ENCODE peak calls at places on chromosomes 13 and 19, in ten cellular contexts. One of them, this sample, is unnamed.

GRCh38 chr13:110231348-110232047 is 75.5 kb downstream of the COL4A1 start:
- DNase-seq in MCF 10A: no peak
- DNase-seq in activated naive CD4-positive, alpha-beta T cell treated with anti-CD3 and anti-CD28 coated beads, Interleukin-2, amount 50 U/mL, for 16 hours: no peak
- DNase-seq in DMS79 treated with DMSO at 0.1 percent for 48 hours: no peak
- DNase-seq in stimulated activated CD4-positive, alpha-beta T cell treated with anti-CD3 and anti-CD28 coated beads, Interleukin-1b, Interleukin-23, amount 100 ng/mL, for 4 hours: no peak
- DNase-seq in AG08395: no peak
- DNase-seq in activated T-helper 2 cell treated with anti-CD3 and anti-CD28 coated beads, Interferon-gamma antibody, Interleukin-2, Interleukin-4, amounts not matched to agents 10 μg/mL and 5 μg/mL and 100 μg/mL, durations not matched to agents 14 hours and 24 hours and 36 hours: no peak
- DNase-seq in NCI-H187 treated with DMSO at 0.1 percent for 48 hours: no peak
- DNase-seq in M059J: no peak
- DNase-seq in cardiac muscle cell: no peak
- DNase-seq in this sample: no peak

GRCh38 chr13:43686557-43686956 is 100.2 kb downstream of the ENOX1 start:
- DNase-seq in MCF 10A: peak
- DNase-seq in activated naive CD4-positive, alpha-beta T cell treated with anti-CD3 and anti-CD28 coated beads, Interleukin-2, amount 50 U/mL, for 16 hours: no peak
- DNase-seq in DMS79 treated with DMSO at 0.1 percent for 48 hours: no peak
- DNase-seq in stimulated activated CD4-positive, alpha-beta T cell treated with anti-CD3 and anti-CD28 coated beads, Interleukin-1b, Interleukin-23, amount 100 ng/mL, for 4 hours: no peak
- DNase-seq in AG08395: peak
- DNase-seq in activated T-helper 2 cell treated with anti-CD3 and anti-CD28 coated beads, Interferon-gamma antibody, Interleukin-2, Interleukin-4, amounts not matched to agents 10 μg/mL and 5 μg/mL and 100 μg/mL, durations not matched to agents 14 hours and 24 hours and 36 hours: no peak
- DNase-seq in NCI-H187 treated with DMSO at 0.1 percent for 48 hours: no peak
- DNase-seq in M059J: peak
- DNase-seq in cardiac muscle cell: no peak
- DNase-seq in this sample: no peak

GRCh38 chr13:52599853-52600603 is 42.2 kb upstream of the HNRNPA1L2 start:
- DNase-seq in MCF 10A: peak
- DNase-seq in activated naive CD4-positive, alpha-beta T cell treated with anti-CD3 and anti-CD28 coated beads, Interleukin-2, amount 50 U/mL, for 16 hours: no peak
- DNase-seq in DMS79 treated with DMSO at 0.1 percent for 48 hours: peak
- DNase-seq in stimulated activated CD4-positive, alpha-beta T cell treated with anti-CD3 and anti-CD28 coated beads, Interleukin-1b, Interleukin-23, amount 100 ng/mL, for 4 hours: no peak
- DNase-seq in AG08395: peak
- DNase-seq in activated T-helper 2 cell treated with anti-CD3 and anti-CD28 coated beads, Interferon-gamma antibody, Interleukin-2, Interleukin-4, amounts not matched to agents 10 μg/mL and 5 μg/mL and 100 μg/mL, durations not matched to agents 14 hours and 24 hours and 36 hours: no peak
- DNase-seq in NCI-H187 treated with DMSO at 0.1 percent for 48 hours: no peak
- DNase-seq in M059J: peak
- DNase-seq in cardiac muscle cell: peak
- DNase-seq in this sample: no peak

GRCh38 chr19:2047449-2048103 is 3.5 kb downstream of the MKNK2 start:
- DNase-seq in MCF 10A: peak
- DNase-seq in activated naive CD4-positive, alpha-beta T cell treated with anti-CD3 and anti-CD28 coated beads, Interleukin-2, amount 50 U/mL, for 16 hours: no peak
- DNase-seq in DMS79 treated with DMSO at 0.1 percent for 48 hours: no peak
- DNase-seq in stimulated activated CD4-positive, alpha-beta T cell treated with anti-CD3 and anti-CD28 coated beads, Interleukin-1b, Interleukin-23, amount 100 ng/mL, for 4 hours: no peak
- DNase-seq in AG08395: no peak
- DNase-seq in activated T-helper 2 cell treated with anti-CD3 and anti-CD28 coated beads, Interferon-gamma antibody, Interleukin-2, Interleukin-4, amounts not matched to agents 10 μg/mL and 5 μg/mL and 100 μg/mL, durations not matched to agents 14 hours and 24 hours and 36 hours: no peak
- DNase-seq in NCI-H187 treated with DMSO at 0.1 percent for 48 hours: no peak
- DNase-seq in M059J: peak
- DNase-seq in cardiac muscle cell: no peak
- DNase-seq in this sample: no peak

GRCh38 chr13:73521291-73521626 is 462.5 kb downstream of the KLF5 start:
- DNase-seq in MCF 10A: no peak
- DNase-seq in activated naive CD4-positive, alpha-beta T cell treated with anti-CD3 and anti-CD28 coated beads, Interleukin-2, amount 50 U/mL, for 16 hours: no peak
- DNase-seq in DMS79 treated with DMSO at 0.1 percent for 48 hours: peak
- DNase-seq in stimulated activated CD4-positive, alpha-beta T cell treated with anti-CD3 and anti-CD28 coated beads, Interleukin-1b, Interleukin-23, amount 100 ng/mL, for 4 hours: no peak
- DNase-seq in AG08395: no peak
- DNase-seq in activated T-helper 2 cell treated with anti-CD3 and anti-CD28 coated beads, Interferon-gamma antibody, Interleukin-2, Interleukin-4, amounts not matched to agents 10 μg/mL and 5 μg/mL and 100 μg/mL, durations not matched to agents 14 hours and 24 hours and 36 hours: no peak
- DNase-seq in NCI-H187 treated with DMSO at 0.1 percent for 48 hours: peak
- DNase-seq in M059J: peak
- DNase-seq in cardiac muscle cell: no peak
- DNase-seq in this sample: no peak

GRCh38 chr19:2235396-2236284 is 489 bp downstream of the PLEKHJ1 start:
- DNase-seq in MCF 10A: no peak
- DNase-seq in activated naive CD4-positive, alpha-beta T cell treated with anti-CD3 and anti-CD28 coated beads, Interleukin-2, amount 50 U/mL, for 16 hours: no peak
- DNase-seq in DMS79 treated with DMSO at 0.1 percent for 48 hours: peak
- DNase-seq in stimulated activated CD4-positive, alpha-beta T cell treated with anti-CD3 and anti-CD28 coated beads, Interleukin-1b, Interleukin-23, amount 100 ng/mL, for 4 hours: no peak
- DNase-seq in AG08395: no peak
- DNase-seq in activated T-helper 2 cell treated with anti-CD3 and anti-CD28 coated beads, Interferon-gamma antibody, Interleukin-2, Interleukin-4, amounts not matched to agents 10 μg/mL and 5 μg/mL and 100 μg/mL, durations not matched to agents 14 hours and 24 hours and 36 hours: peak
- DNase-seq in NCI-H187 treated with DMSO at 0.1 percent for 48 hours: peak
- DNase-seq in M059J: no peak
- DNase-seq in cardiac muscle cell: peak
- DNase-seq in this sample: no peak

GRCh38 chr19:41409288-41409687 is 11.7 kb downstream of the BCKDHA start:
- DNase-seq in MCF 10A: peak
- DNase-seq in activated naive CD4-positive, alpha-beta T cell treated with anti-CD3 and anti-CD28 coated beads, Interleukin-2, amount 50 U/mL, for 16 hours: no peak
- DNase-seq in DMS79 treated with DMSO at 0.1 percent for 48 hours: peak
- DNase-seq in stimulated activated CD4-positive, alpha-beta T cell treated with anti-CD3 and anti-CD28 coated beads, Interleukin-1b, Interleukin-23, amount 100 ng/mL, for 4 hours: no peak
- DNase-seq in AG08395: peak
- DNase-seq in activated T-helper 2 cell treated with anti-CD3 and anti-CD28 coated beads, Interferon-gamma antibody, Interleukin-2, Interleukin-4, amounts not matched to agents 10 μg/mL and 5 μg/mL and 100 μg/mL, durations not matched to agents 14 hours and 24 hours and 36 hours: no peak
- DNase-seq in NCI-H187 treated with DMSO at 0.1 percent for 48 hours: no peak
- DNase-seq in M059J: peak
- DNase-seq in cardiac muscle cell: peak
- DNase-seq in this sample: no peak

GRCh38 chr19:28498404-28498976 is 714.5 kb downstream of the UQCRFS1 start:
- DNase-seq in MCF 10A: no peak
- DNase-seq in activated naive CD4-positive, alpha-beta T cell treated with anti-CD3 and anti-CD28 coated beads, Interleukin-2, amount 50 U/mL, for 16 hours: no peak
- DNase-seq in DMS79 treated with DMSO at 0.1 percent for 48 hours: no peak
- DNase-seq in stimulated activated CD4-positive, alpha-beta T cell treated with anti-CD3 and anti-CD28 coated beads, Interleukin-1b, Interleukin-23, amount 100 ng/mL, for 4 hours: no peak
- DNase-seq in AG08395: no peak
- DNase-seq in activated T-helper 2 cell treated with anti-CD3 and anti-CD28 coated beads, Interferon-gamma antibody, Interleukin-2, Interleukin-4, amounts not matched to agents 10 μg/mL and 5 μg/mL and 100 μg/mL, durations not matched to agents 14 hours and 24 hours and 36 hours: no peak
- DNase-seq in NCI-H187 treated with DMSO at 0.1 percent for 48 hours: no peak
- DNase-seq in M059J: no peak
- DNase-seq in cardiac muscle cell: no peak
- DNase-seq in this sample: no peak

GRCh38 chr13:60662595-60662994 is 265.6 kb downstream of the TDRD3 start:
- DNase-seq in MCF 10A: no peak
- DNase-seq in activated naive CD4-positive, alpha-beta T cell treated with anti-CD3 and anti-CD28 coated beads, Interleukin-2, amount 50 U/mL, for 16 hours: no peak
- DNase-seq in DMS79 treated with DMSO at 0.1 percent for 48 hours: no peak
- DNase-seq in stimulated activated CD4-positive, alpha-beta T cell treated with anti-CD3 and anti-CD28 coated beads, Interleukin-1b, Interleukin-23, amount 100 ng/mL, for 4 hours: no peak
- DNase-seq in AG08395: no peak
- DNase-seq in activated T-helper 2 cell treated with anti-CD3 and anti-CD28 coated beads, Interferon-gamma antibody, Interleukin-2, Interleukin-4, amounts not matched to agents 10 μg/mL and 5 μg/mL and 100 μg/mL, durations not matched to agents 14 hours and 24 hours and 36 hours: no peak
- DNase-seq in NCI-H187 treated with DMSO at 0.1 percent for 48 hours: no peak
- DNase-seq in M059J: no peak
- DNase-seq in cardiac muscle cell: no peak
- DNase-seq in this sample: no peak

GRCh38 chr13:97914537-97914936 is 38.9 kb upstream of the IPO5 start:
- DNase-seq in MCF 10A: no peak
- DNase-seq in activated naive CD4-positive, alpha-beta T cell treated with anti-CD3 and anti-CD28 coated beads, Interleukin-2, amount 50 U/mL, for 16 hours: no peak
- DNase-seq in DMS79 treated with DMSO at 0.1 percent for 48 hours: no peak
- DNase-seq in stimulated activated CD4-positive, alpha-beta T cell treated with anti-CD3 and anti-CD28 coated beads, Interleukin-1b, Interleukin-23, amount 100 ng/mL, for 4 hours: no peak
- DNase-seq in AG08395: peak
- DNase-seq in activated T-helper 2 cell treated with anti-CD3 and anti-CD28 coated beads, Interferon-gamma antibody, Interleukin-2, Interleukin-4, amounts not matched to agents 10 μg/mL and 5 μg/mL and 100 μg/mL, durations not matched to agents 14 hours and 24 hours and 36 hours: no peak
- DNase-seq in NCI-H187 treated with DMSO at 0.1 percent for 48 hours: no peak
- DNase-seq in M059J: no peak
- DNase-seq in cardiac muscle cell: no peak
- DNase-seq in this sample: no peak

GRCh38 chr19:49421039-49421877 is 2.0 kb downstream of the PTH2 start:
- DNase-seq in MCF 10A: peak
- DNase-seq in activated naive CD4-positive, alpha-beta T cell treated with anti-CD3 and anti-CD28 coated beads, Interleukin-2, amount 50 U/mL, for 16 hours: peak
- DNase-seq in DMS79 treated with DMSO at 0.1 percent for 48 hours: peak
- DNase-seq in stimulated activated CD4-positive, alpha-beta T cell treated with anti-CD3 and anti-CD28 coated beads, Interleukin-1b, Interleukin-23, amount 100 ng/mL, for 4 hours: peak
- DNase-seq in AG08395: peak
- DNase-seq in activated T-helper 2 cell treated with anti-CD3 and anti-CD28 coated beads, Interferon-gamma antibody, Interleukin-2, Interleukin-4, amounts not matched to agents 10 μg/mL and 5 μg/mL and 100 μg/mL, durations not matched to agents 14 hours and 24 hours and 36 hours: peak
- DNase-seq in NCI-H187 treated with DMSO at 0.1 percent for 48 hours: no peak
- DNase-seq in M059J: no peak
- DNase-seq in cardiac muscle cell: peak
- DNase-seq in this sample: no peak

GRCh38 chr13:39051157-39051556 is 12.9 kb downstream of the NHLRC3 start:
- DNase-seq in MCF 10A: peak
- DNase-seq in activated naive CD4-positive, alpha-beta T cell treated with anti-CD3 and anti-CD28 coated beads, Interleukin-2, amount 50 U/mL, for 16 hours: no peak
- DNase-seq in DMS79 treated with DMSO at 0.1 percent for 48 hours: peak
- DNase-seq in stimulated activated CD4-positive, alpha-beta T cell treated with anti-CD3 and anti-CD28 coated beads, Interleukin-1b, Interleukin-23, amount 100 ng/mL, for 4 hours: no peak
- DNase-seq in AG08395: peak
- DNase-seq in activated T-helper 2 cell treated with anti-CD3 and anti-CD28 coated beads, Interferon-gamma antibody, Interleukin-2, Interleukin-4, amounts not matched to agents 10 μg/mL and 5 μg/mL and 100 μg/mL, durations not matched to agents 14 hours and 24 hours and 36 hours: no peak
- DNase-seq in NCI-H187 treated with DMSO at 0.1 percent for 48 hours: no peak
- DNase-seq in M059J: peak
- DNase-seq in cardiac muscle cell: peak
- DNase-seq in this sample: no peak

GRCh38 chr13:31052478-31052877 is 109.2 kb downstream of the HSPH1 start:
- DNase-seq in MCF 10A: no peak
- DNase-seq in activated naive CD4-positive, alpha-beta T cell treated with anti-CD3 and anti-CD28 coated beads, Interleukin-2, amount 50 U/mL, for 16 hours: no peak
- DNase-seq in DMS79 treated with DMSO at 0.1 percent for 48 hours: no peak
- DNase-seq in stimulated activated CD4-positive, alpha-beta T cell treated with anti-CD3 and anti-CD28 coated beads, Interleukin-1b, Interleukin-23, amount 100 ng/mL, for 4 hours: no peak
- DNase-seq in AG08395: no peak
- DNase-seq in activated T-helper 2 cell treated with anti-CD3 and anti-CD28 coated beads, Interferon-gamma antibody, Interleukin-2, Interleukin-4, amounts not matched to agents 10 μg/mL and 5 μg/mL and 100 μg/mL, durations not matched to agents 14 hours and 24 hours and 36 hours: no peak
- DNase-seq in NCI-H187 treated with DMSO at 0.1 percent for 48 hours: no peak
- DNase-seq in M059J: no peak
- DNase-seq in cardiac muscle cell: no peak
- DNase-seq in this sample: no peak

GRCh38 chr13:84032116-84032515 is 149.8 kb upstream of the SLITRK1 start:
- DNase-seq in MCF 10A: peak
- DNase-seq in activated naive CD4-positive, alpha-beta T cell treated with anti-CD3 and anti-CD28 coated beads, Interleukin-2, amount 50 U/mL, for 16 hours: no peak
- DNase-seq in DMS79 treated with DMSO at 0.1 percent for 48 hours: no peak
- DNase-seq in stimulated activated CD4-positive, alpha-beta T cell treated with anti-CD3 and anti-CD28 coated beads, Interleukin-1b, Interleukin-23, amount 100 ng/mL, for 4 hours: no peak
- DNase-seq in AG08395: no peak
- DNase-seq in activated T-helper 2 cell treated with anti-CD3 and anti-CD28 coated beads, Interferon-gamma antibody, Interleukin-2, Interleukin-4, amounts not matched to agents 10 μg/mL and 5 μg/mL and 100 μg/mL, durations not matched to agents 14 hours and 24 hours and 36 hours: no peak
- DNase-seq in NCI-H187 treated with DMSO at 0.1 percent for 48 hours: no peak
- DNase-seq in M059J: peak
- DNase-seq in cardiac muscle cell: no peak
- DNase-seq in this sample: no peak

GRCh38 chr19:29526730-29527499 is 1.1 kb downstream of the VSTM2B start:
- DNase-seq in MCF 10A: no peak
- DNase-seq in activated naive CD4-positive, alpha-beta T cell treated with anti-CD3 and anti-CD28 coated beads, Interleukin-2, amount 50 U/mL, for 16 hours: no peak
- DNase-seq in DMS79 treated with DMSO at 0.1 percent for 48 hours: peak
- DNase-seq in stimulated activated CD4-positive, alpha-beta T cell treated with anti-CD3 and anti-CD28 coated beads, Interleukin-1b, Interleukin-23, amount 100 ng/mL, for 4 hours: no peak
- DNase-seq in AG08395: no peak
- DNase-seq in activated T-helper 2 cell treated with anti-CD3 and anti-CD28 coated beads, Interferon-gamma antibody, Interleukin-2, Interleukin-4, amounts not matched to agents 10 μg/mL and 5 μg/mL and 100 μg/mL, durations not matched to agents 14 hours and 24 hours and 36 hours: no peak
- DNase-seq in NCI-H187 treated with DMSO at 0.1 percent for 48 hours: no peak
- DNase-seq in M059J: no peak
- DNase-seq in cardiac muscle cell: no peak
- DNase-seq in this sample: no peak

GRCh38 chr13:38072696-38073095 is 203.1 kb upstream of the TRPC4 start:
- DNase-seq in MCF 10A: no peak
- DNase-seq in activated naive CD4-positive, alpha-beta T cell treated with anti-CD3 and anti-CD28 coated beads, Interleukin-2, amount 50 U/mL, for 16 hours: no peak
- DNase-seq in DMS79 treated with DMSO at 0.1 percent for 48 hours: no peak
- DNase-seq in stimulated activated CD4-positive, alpha-beta T cell treated with anti-CD3 and anti-CD28 coated beads, Interleukin-1b, Interleukin-23, amount 100 ng/mL, for 4 hours: no peak
- DNase-seq in AG08395: no peak
- DNase-seq in activated T-helper 2 cell treated with anti-CD3 and anti-CD28 coated beads, Interferon-gamma antibody, Interleukin-2, Interleukin-4, amounts not matched to agents 10 μg/mL and 5 μg/mL and 100 μg/mL, durations not matched to agents 14 hours and 24 hours and 36 hours: no peak
- DNase-seq in NCI-H187 treated with DMSO at 0.1 percent for 48 hours: no peak
- DNase-seq in M059J: no peak
- DNase-seq in cardiac muscle cell: no peak
- DNase-seq in this sample: no peak

GRCh38 chr13:99426426-99426825 is 74.8 kb upstream of the TM9SF2 start:
- DNase-seq in MCF 10A: no peak
- DNase-seq in activated naive CD4-positive, alpha-beta T cell treated with anti-CD3 and anti-CD28 coated beads, Interleukin-2, amount 50 U/mL, for 16 hours: no peak
- DNase-seq in DMS79 treated with DMSO at 0.1 percent for 48 hours: no peak
- DNase-seq in stimulated activated CD4-positive, alpha-beta T cell treated with anti-CD3 and anti-CD28 coated beads, Interleukin-1b, Interleukin-23, amount 100 ng/mL, for 4 hours: no peak
- DNase-seq in AG08395: no peak
- DNase-seq in activated T-helper 2 cell treated with anti-CD3 and anti-CD28 coated beads, Interferon-gamma antibody, Interleukin-2, Interleukin-4, amounts not matched to agents 10 μg/mL and 5 μg/mL and 100 μg/mL, durations not matched to agents 14 hours and 24 hours and 36 hours: no peak
- DNase-seq in NCI-H187 treated with DMSO at 0.1 percent for 48 hours: no peak
- DNase-seq in M059J: no peak
- DNase-seq in cardiac muscle cell: no peak
- DNase-seq in this sample: no peak

GRCh38 chr13:105047676-105048295 is 1487.7 kb downstream of the EFNB2 start:
- DNase-seq in MCF 10A: no peak
- DNase-seq in activated naive CD4-positive, alpha-beta T cell treated with anti-CD3 and anti-CD28 coated beads, Interleukin-2, amount 50 U/mL, for 16 hours: no peak
- DNase-seq in DMS79 treated with DMSO at 0.1 percent for 48 hours: no peak
- DNase-seq in stimulated activated CD4-positive, alpha-beta T cell treated with anti-CD3 and anti-CD28 coated beads, Interleukin-1b, Interleukin-23, amount 100 ng/mL, for 4 hours: no peak
- DNase-seq in AG08395: no peak
- DNase-seq in activated T-helper 2 cell treated with anti-CD3 and anti-CD28 coated beads, Interferon-gamma antibody, Interleukin-2, Interleukin-4, amounts not matched to agents 10 μg/mL and 5 μg/mL and 100 μg/mL, durations not matched to agents 14 hours and 24 hours and 36 hours: no peak
- DNase-seq in NCI-H187 treated with DMSO at 0.1 percent for 48 hours: no peak
- DNase-seq in M059J: no peak
- DNase-seq in cardiac muscle cell: no peak
- DNase-seq in this sample: no peak

GRCh38 chr13:46278474-46278873 is 66.7 kb downstream of the LRRC63 start:
- DNase-seq in MCF 10A: no peak
- DNase-seq in activated naive CD4-positive, alpha-beta T cell treated with anti-CD3 and anti-CD28 coated beads, Interleukin-2, amount 50 U/mL, for 16 hours: no peak
- DNase-seq in DMS79 treated with DMSO at 0.1 percent for 48 hours: no peak
- DNase-seq in stimulated activated CD4-positive, alpha-beta T cell treated with anti-CD3 and anti-CD28 coated beads, Interleukin-1b, Interleukin-23, amount 100 ng/mL, for 4 hours: no peak
- DNase-seq in AG08395: no peak
- DNase-seq in activated T-helper 2 cell treated with anti-CD3 and anti-CD28 coated beads, Interferon-gamma antibody, Interleukin-2, Interleukin-4, amounts not matched to agents 10 μg/mL and 5 μg/mL and 100 μg/mL, durations not matched to agents 14 hours and 24 hours and 36 hours: no peak
- DNase-seq in NCI-H187 treated with DMSO at 0.1 percent for 48 hours: no peak
- DNase-seq in M059J: no peak
- DNase-seq in cardiac muscle cell: peak
- DNase-seq in this sample: no peak

GRCh38 chr13:109211616-109212015 is 574.8 kb downstream of the IRS2 start:
- DNase-seq in MCF 10A: peak
- DNase-seq in activated naive CD4-positive, alpha-beta T cell treated with anti-CD3 and anti-CD28 coated beads, Interleukin-2, amount 50 U/mL, for 16 hours: no peak
- DNase-seq in DMS79 treated with DMSO at 0.1 percent for 48 hours: no peak
- DNase-seq in stimulated activated CD4-positive, alpha-beta T cell treated with anti-CD3 and anti-CD28 coated beads, Interleukin-1b, Interleukin-23, amount 100 ng/mL, for 4 hours: no peak
- DNase-seq in AG08395: peak
- DNase-seq in activated T-helper 2 cell treated with anti-CD3 and anti-CD28 coated beads, Interferon-gamma antibody, Interleukin-2, Interleukin-4, amounts not matched to agents 10 μg/mL and 5 μg/mL and 100 μg/mL, durations not matched to agents 14 hours and 24 hours and 36 hours: no peak
- DNase-seq in NCI-H187 treated with DMSO at 0.1 percent for 48 hours: no peak
- DNase-seq in M059J: peak
- DNase-seq in cardiac muscle cell: no peak
- DNase-seq in this sample: no peak

GRCh38 chr13:99123101-99124045 is 77.3 kb upstream of the UBAC2 start:
- DNase-seq in MCF 10A: peak
- DNase-seq in activated naive CD4-positive, alpha-beta T cell treated with anti-CD3 and anti-CD28 coated beads, Interleukin-2, amount 50 U/mL, for 16 hours: no peak
- DNase-seq in DMS79 treated with DMSO at 0.1 percent for 48 hours: no peak
- DNase-seq in stimulated activated CD4-positive, alpha-beta T cell treated with anti-CD3 and anti-CD28 coated beads, Interleukin-1b, Interleukin-23, amount 100 ng/mL, for 4 hours: no peak
- DNase-seq in AG08395: peak
- DNase-seq in activated T-helper 2 cell treated with anti-CD3 and anti-CD28 coated beads, Interferon-gamma antibody, Interleukin-2, Interleukin-4, amounts not matched to agents 10 μg/mL and 5 μg/mL and 100 μg/mL, durations not matched to agents 14 hours and 24 hours and 36 hours: no peak
- DNase-seq in NCI-H187 treated with DMSO at 0.1 percent for 48 hours: no peak
- DNase-seq in M059J: peak
- DNase-seq in cardiac muscle cell: no peak
- DNase-seq in this sample: no peak

GRCh38 chr13:114264886-114265611 is 16.4 kb upstream of the UPF3A start:
- DNase-seq in MCF 10A: no peak
- DNase-seq in activated naive CD4-positive, alpha-beta T cell treated with anti-CD3 and anti-CD28 coated beads, Interleukin-2, amount 50 U/mL, for 16 hours: no peak
- DNase-seq in DMS79 treated with DMSO at 0.1 percent for 48 hours: no peak
- DNase-seq in stimulated activated CD4-positive, alpha-beta T cell treated with anti-CD3 and anti-CD28 coated beads, Interleukin-1b, Interleukin-23, amount 100 ng/mL, for 4 hours: no peak
- DNase-seq in AG08395: peak
- DNase-seq in activated T-helper 2 cell treated with anti-CD3 and anti-CD28 coated beads, Interferon-gamma antibody, Interleukin-2, Interleukin-4, amounts not matched to agents 10 μg/mL and 5 μg/mL and 100 μg/mL, durations not matched to agents 14 hours and 24 hours and 36 hours: no peak
- DNase-seq in NCI-H187 treated with DMSO at 0.1 percent for 48 hours: no peak
- DNase-seq in M059J: no peak
- DNase-seq in cardiac muscle cell: no peak
- DNase-seq in this sample: no peak

GRCh38 chr19:18152817-18153554 is at the start of gene PIK3R2:
- DNase-seq in MCF 10A: peak
- DNase-seq in activated naive CD4-positive, alpha-beta T cell treated with anti-CD3 and anti-CD28 coated beads, Interleukin-2, amount 50 U/mL, for 16 hours: peak
- DNase-seq in DMS79 treated with DMSO at 0.1 percent for 48 hours: peak
- DNase-seq in stimulated activated CD4-positive, alpha-beta T cell treated with anti-CD3 and anti-CD28 coated beads, Interleukin-1b, Interleukin-23, amount 100 ng/mL, for 4 hours: peak
- DNase-seq in AG08395: peak
- DNase-seq in activated T-helper 2 cell treated with anti-CD3 and anti-CD28 coated beads, Interferon-gamma antibody, Interleukin-2, Interleukin-4, amounts not matched to agents 10 μg/mL and 5 μg/mL and 100 μg/mL, durations not matched to agents 14 hours and 24 hours and 36 hours: peak
- DNase-seq in NCI-H187 treated with DMSO at 0.1 percent for 48 hours: peak
- DNase-seq in M059J: peak
- DNase-seq in cardiac muscle cell: peak
- DNase-seq in this sample: peak

GRCh38 chr13:83221813-83222241 is 660.4 kb downstream of the SLITRK1 start:
- DNase-seq in MCF 10A: peak
- DNase-seq in activated naive CD4-positive, alpha-beta T cell treated with anti-CD3 and anti-CD28 coated beads, Interleukin-2, amount 50 U/mL, for 16 hours: no peak
- DNase-seq in DMS79 treated with DMSO at 0.1 percent for 48 hours: no peak
- DNase-seq in stimulated activated CD4-positive, alpha-beta T cell treated with anti-CD3 and anti-CD28 coated beads, Interleukin-1b, Interleukin-23, amount 100 ng/mL, for 4 hours: no peak
- DNase-seq in AG08395: no peak
- DNase-seq in activated T-helper 2 cell treated with anti-CD3 and anti-CD28 coated beads, Interferon-gamma antibody, Interleukin-2, Interleukin-4, amounts not matched to agents 10 μg/mL and 5 μg/mL and 100 μg/mL, durations not matched to agents 14 hours and 24 hours and 36 hours: no peak
- DNase-seq in NCI-H187 treated with DMSO at 0.1 percent for 48 hours: no peak
- DNase-seq in M059J: peak
- DNase-seq in cardiac muscle cell: no peak
- DNase-seq in this sample: no peak

GRCh38 chr19:1101337-1101698 is 2.5 kb upstream of the GPX4 start:
- DNase-seq in MCF 10A: no peak
- DNase-seq in activated naive CD4-positive, alpha-beta T cell treated with anti-CD3 and anti-CD28 coated beads, Interleukin-2, amount 50 U/mL, for 16 hours: no peak
- DNase-seq in DMS79 treated with DMSO at 0.1 percent for 48 hours: no peak
- DNase-seq in stimulated activated CD4-positive, alpha-beta T cell treated with anti-CD3 and anti-CD28 coated beads, Interleukin-1b, Interleukin-23, amount 100 ng/mL, for 4 hours: no peak
- DNase-seq in AG08395: no peak
- DNase-seq in activated T-helper 2 cell treated with anti-CD3 and anti-CD28 coated beads, Interferon-gamma antibody, Interleukin-2, Interleukin-4, amounts not matched to agents 10 μg/mL and 5 μg/mL and 100 μg/mL, durations not matched to agents 14 hours and 24 hours and 36 hours: no peak
- DNase-seq in NCI-H187 treated with DMSO at 0.1 percent for 48 hours: no peak
- DNase-seq in M059J: no peak
- DNase-seq in cardiac muscle cell: no peak
- DNase-seq in this sample: no peak

GRCh38 chr13:73872397-73872796 is 261.8 kb downstream of the KLF12 start:
- DNase-seq in MCF 10A: no peak
- DNase-seq in activated naive CD4-positive, alpha-beta T cell treated with anti-CD3 and anti-CD28 coated beads, Interleukin-2, amount 50 U/mL, for 16 hours: no peak
- DNase-seq in DMS79 treated with DMSO at 0.1 percent for 48 hours: no peak
- DNase-seq in stimulated activated CD4-positive, alpha-beta T cell treated with anti-CD3 and anti-CD28 coated beads, Interleukin-1b, Interleukin-23, amount 100 ng/mL, for 4 hours: no peak
- DNase-seq in AG08395: no peak
- DNase-seq in activated T-helper 2 cell treated with anti-CD3 and anti-CD28 coated beads, Interferon-gamma antibody, Interleukin-2, Interleukin-4, amounts not matched to agents 10 μg/mL and 5 μg/mL and 100 μg/mL, durations not matched to agents 14 hours and 24 hours and 36 hours: no peak
- DNase-seq in NCI-H187 treated with DMSO at 0.1 percent for 48 hours: no peak
- DNase-seq in M059J: no peak
- DNase-seq in cardiac muscle cell: no peak
- DNase-seq in this sample: no peak

GRCh38 chr19:2815923-2816322 is 3.7 kb upstream of the ZNF554 start:
- DNase-seq in MCF 10A: no peak
- DNase-seq in activated naive CD4-positive, alpha-beta T cell treated with anti-CD3 and anti-CD28 coated beads, Interleukin-2, amount 50 U/mL, for 16 hours: no peak
- DNase-seq in DMS79 treated with DMSO at 0.1 percent for 48 hours: no peak
- DNase-seq in stimulated activated CD4-positive, alpha-beta T cell treated with anti-CD3 and anti-CD28 coated beads, Interleukin-1b, Interleukin-23, amount 100 ng/mL, for 4 hours: no peak
- DNase-seq in AG08395: no peak
- DNase-seq in activated T-helper 2 cell treated with anti-CD3 and anti-CD28 coated beads, Interferon-gamma antibody, Interleukin-2, Interleukin-4, amounts not matched to agents 10 μg/mL and 5 μg/mL and 100 μg/mL, durations not matched to agents 14 hours and 24 hours and 36 hours: no peak
- DNase-seq in NCI-H187 treated with DMSO at 0.1 percent for 48 hours: no peak
- DNase-seq in M059J: no peak
- DNase-seq in cardiac muscle cell: no peak
- DNase-seq in this sample: no peak

GRCh38 chr19:3193256-3194062 is 7.7 kb downstream of the NCLN start:
- DNase-seq in MCF 10A: no peak
- DNase-seq in activated naive CD4-positive, alpha-beta T cell treated with anti-CD3 and anti-CD28 coated beads, Interleukin-2, amount 50 U/mL, for 16 hours: no peak
- DNase-seq in DMS79 treated with DMSO at 0.1 percent for 48 hours: no peak
- DNase-seq in stimulated activated CD4-positive, alpha-beta T cell treated with anti-CD3 and anti-CD28 coated beads, Interleukin-1b, Interleukin-23, amount 100 ng/mL, for 4 hours: no peak
- DNase-seq in AG08395: no peak
- DNase-seq in activated T-helper 2 cell treated with anti-CD3 and anti-CD28 coated beads, Interferon-gamma antibody, Interleukin-2, Interleukin-4, amounts not matched to agents 10 μg/mL and 5 μg/mL and 100 μg/mL, durations not matched to agents 14 hours and 24 hours and 36 hours: no peak
- DNase-seq in NCI-H187 treated with DMSO at 0.1 percent for 48 hours: no peak
- DNase-seq in M059J: no peak
- DNase-seq in cardiac muscle cell: no peak
- DNase-seq in this sample: no peak